ENCODE peak calls at places on chromosomes 1 and 21, in ten cellular contexts. Q is esophagus muscularis mucosa; G is adipocyte; N is PC-9; V is naive thymus-derived CD4-positive, alpha-beta T cell; S is BE2C; R is pancreas; L is left ventricle myocardium inferior; B is uterus; Y is adrenal gland. D is an unnamed sample. For H3K4me1 and H3K27me3, the result is how much of the 10 kb centered on the place peaks cover.

GRCh38 chr21:8997011-8997440 is 1524.4 kb upstream of the TPTE start:
- DNase-seq in B (no peak), S (no peak), L (no peak), Q (no peak), R (no peak), G (no peak), V (no peak), Y (no peak), N (no peak), D (no peak)

GRCh38 chr1:207883660-207884245 is 27.2 kb downstream of the CD34 start:
- DNase-seq in Q (no peak), V (no peak), Y (no peak), S (no peak), L (no peak), N (no peak), B (no peak), G (no peak), R (no peak), D (no peak)

GRCh38 chr1:99010679-99011078 is 6.0 kb upstream of the PLPPR5 start:
- DNase-seq in R (no peak), N (no peak), V (no peak), L (no peak), Q (no peak), B (no peak), G (no peak), S (no peak), Y (no peak), D (no peak)

GRCh38 chr1:2375246-2375922 is 16.0 kb downstream of the MORN1 start:
- DNase-seq in N (no peak), Y (no peak), G (no peak), Q (no peak), B (no peak), V (no peak), L (no peak), S (no peak), R (no peak), D (no peak)

GRCh38 chr1:84433253-84434080 is 35.2 kb downstream of the DNASE2B start:
- DNase-seq in G (peak), V (no peak), B (peak), R (peak), L (no peak), Y (peak), N (peak), S (peak), Q (no peak), D (no peak)

GRCh38 chr1:228358764-228359612 is 47.6 kb downstream of the TRIM11 start:
- DNase-seq in N (no peak), Q (no peak), G (no peak), Y (no peak), S (no peak), B (no peak), V (no peak), L (no peak), R (no peak), D (no peak)

GRCh38 chr1:99265124-99265523 is 832 bp downstream of the PLPPR4 start:
- DNase-seq in N (no peak), Y (no peak), G (no peak), L (no peak), Q (no peak), R (no peak), V (no peak), B (no peak), S (no peak), D (no peak)

GRCh38 chr1:116817582-116818064 is 63.4 kb downstream of the CD2 start:
- DNase-seq in S (peak), G (peak), B (no peak), Q (no peak), R (peak), N (peak), L (no peak), V (peak), Y (peak), D (no peak)

GRCh38 chr1:29506678-29507225 is 270.4 kb downstream of the PTPRU start:
- DNase-seq in Q (no peak), N (no peak), B (no peak), V (no peak), G (no peak), R (no peak), L (no peak), Y (no peak), S (no peak), D (no peak)

GRCh38 chr1:51189421-51190073 is 46.5 kb upstream of the RNF11 start:
- DNase-seq in L (no peak), B (peak), Q (no peak), N (peak), S (peak), Y (peak), G (peak), R (peak), V (no peak), D (no peak)

GRCh38 chr1:90162216-90162615 is 167.3 kb downstream of the ZNF326 start:
- DNase-seq in R (no peak), Y (no peak), N (no peak), Q (no peak), V (no peak), S (no peak), L (no peak), B (no peak), G (no peak), D (no peak)

DNA sequence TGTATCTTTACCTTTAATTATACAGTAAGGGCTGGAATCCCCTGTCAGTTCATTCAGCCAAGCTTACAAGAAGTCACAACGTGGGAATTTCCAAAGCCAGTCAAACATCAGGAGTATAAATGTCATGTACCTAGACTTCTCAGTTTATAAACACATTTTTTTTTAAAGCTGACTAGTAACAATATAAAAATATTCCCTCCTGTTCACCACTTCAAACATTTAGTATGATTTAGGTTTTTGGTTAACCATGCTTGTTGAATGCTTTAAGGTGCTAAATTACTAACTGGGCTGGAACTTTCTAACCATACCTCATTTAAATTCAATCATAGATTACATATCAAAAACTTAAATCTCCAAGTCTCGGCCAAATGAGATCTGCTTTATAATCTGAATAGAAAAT is 44.0 kb downstream of the JAK1 start:
- DNase-seq in Q (no peak), S (no peak), L (no peak), G (no peak), R (no peak), Y (no peak), B (no peak), V (no peak), N (no peak), D (no peak)
- H3K4me1 ChIP-seq in Q (half or more), S (under half), L (half or more), G (half or more), R (half or more), Y (under half), B (under half), V (half or more), N (under half), D (under half)

DNA sequence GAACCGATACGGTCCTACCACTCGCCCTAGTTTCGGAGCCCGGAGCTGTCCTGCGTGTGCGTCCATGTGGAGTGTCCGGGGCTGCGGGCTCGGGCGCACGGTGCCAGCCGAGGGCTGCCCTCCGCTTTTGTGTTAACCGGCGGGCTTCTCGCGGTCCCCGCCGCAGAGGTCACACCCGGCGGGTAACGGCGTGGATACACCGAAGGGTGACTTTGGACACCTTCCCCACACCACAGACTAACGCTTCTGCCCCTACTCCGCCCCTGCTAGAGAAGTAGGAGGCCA is 695 bp upstream of the ATF3 start:
- DNase-seq in R (no peak), N (no peak), V (no peak), Y (no peak), Q (no peak), B (no peak), L (no peak), G (peak), S (no peak), D (no peak)
- H3K27me3 ChIP-seq in R (under half), N (half or more), V (under half), Y (under half), Q (under half), B (under half), L (under half), G (under half), S (under half), D (under half)

GRCh38 chr1:27562021-27562420 is 41.9 kb downstream of the AHDC1 start:
- DNase-seq in S (no peak), R (no peak), Y (no peak), Q (no peak), B (no peak), G (no peak), V (no peak), N (no peak), L (peak), D (no peak)

GRCh38 chr1:27562483-27563406 is 41.2 kb downstream of the AHDC1 start:
- DNase-seq in Q (no peak), L (peak), V (no peak), S (no peak), N (no peak), Y (no peak), B (no peak), R (no peak), G (no peak), D (no peak)

GRCh38 chr1:27559466-27560030 is 44.4 kb downstream of the AHDC1 start:
- DNase-seq in Y (no peak), L (no peak), S (no peak), G (no peak), V (no peak), R (no peak), B (no peak), Q (no peak), N (no peak), D (no peak)

GRCh38 chr1:27561126-27561899 is 42.6 kb downstream of the AHDC1 start:
- DNase-seq in G (peak), S (peak), Y (no peak), L (peak), V (no peak), B (peak), Q (no peak), R (no peak), N (no peak), D (no peak)

GRCh38 chr1:27560271-27561125 is 43.4 kb downstream of the AHDC1 start:
- DNase-seq in Q (no peak), G (no peak), Y (peak), R (no peak), B (no peak), S (no peak), V (no peak), N (no peak), L (peak), D (no peak)
- H3K4me1 ChIP-seq in Q (half or more), G (half or more), Y (half or more), R (under half), B (half or more), S (under half), V (under half), N (under half), L (half or more), D (half or more)

DNA sequence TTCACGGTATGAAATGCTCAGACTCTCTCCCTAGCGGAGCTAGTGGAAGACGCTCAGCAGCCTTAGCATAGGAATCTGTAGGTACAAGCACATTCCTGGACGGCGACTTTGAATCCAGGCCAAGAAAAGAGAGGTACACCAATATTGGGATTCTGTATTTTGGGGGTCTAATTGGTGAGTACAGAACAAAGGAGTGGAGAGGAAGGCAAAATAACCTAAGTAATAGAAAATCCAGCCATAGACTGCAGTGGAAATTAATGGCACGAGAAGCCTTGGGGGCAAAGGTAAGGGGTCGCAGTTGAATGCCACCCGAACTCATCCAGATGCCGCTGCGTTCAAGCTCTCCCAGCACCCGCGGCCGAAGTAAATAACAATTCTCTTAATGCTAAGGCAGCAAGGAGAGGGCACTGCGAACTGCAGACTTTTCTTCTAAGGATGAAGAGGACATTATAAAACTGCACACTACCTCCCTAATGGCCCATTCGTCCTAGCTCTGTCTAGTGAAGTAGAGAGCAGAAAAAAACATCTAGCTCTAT is 17.8 kb upstream of the TBX15 start:
- DNase-seq in V (no peak), G (no peak), B (no peak), L (no peak), S (no peak), N (no peak), Q (no peak), Y (no peak), R (no peak), D (no peak)
- H3K27me3 ChIP-seq in V (under half), G (under half), B (half or more), L (half or more), S (half or more), N (under half), Q (half or more), Y (half or more), R (half or more), D (under half)

GRCh38 chr21:33238565-33239255 is 9.0 kb downstream of the IFNAR2 start:
- DNase-seq in L (no peak), Y (no peak), N (no peak), B (no peak), S (no peak), Q (no peak), R (no peak), G (no peak), V (no peak), D (no peak)

GRCh38 chr21:33236013-33236686 is 6.4 kb downstream of the IFNAR2 start:
- DNase-seq in S (no peak), L (no peak), B (no peak), V (no peak), Y (no peak), Q (no peak), N (no peak), G (no peak), R (no peak), D (no peak)

GRCh38 chr21:33238146-33238545 is 8.4 kb downstream of the IFNAR2 start:
- DNase-seq in R (no peak), Y (no peak), N (no peak), Q (no peak), L (no peak), V (no peak), B (no peak), G (no peak), S (no peak), D (no peak)

GRCh38 chr21:33237446-33237845 is 7.7 kb downstream of the IFNAR2 start:
- DNase-seq in B (no peak), N (no peak), Y (no peak), Q (no peak), V (no peak), R (no peak), G (no peak), S (no peak), L (no peak), D (no peak)

DNA sequence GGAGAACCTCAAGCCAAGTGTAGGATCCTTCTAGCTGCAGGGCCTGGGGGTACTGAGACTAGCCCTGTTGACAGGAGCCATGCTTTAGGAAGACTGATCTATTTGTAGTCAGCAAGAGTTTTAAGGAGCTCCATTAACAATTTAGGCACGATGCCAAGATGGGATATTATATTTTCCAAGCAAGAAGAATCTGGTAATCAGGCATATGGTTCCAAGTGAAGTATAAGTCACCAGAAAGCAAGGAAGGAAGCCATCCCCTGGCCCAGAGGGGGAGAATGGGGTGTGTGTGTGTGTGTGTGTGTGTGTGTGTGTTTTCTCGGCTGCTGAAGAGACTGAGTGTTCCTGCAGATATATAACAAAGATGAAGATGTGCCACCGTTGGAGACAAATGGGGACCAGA is 7.1 kb downstream of the IFNAR2 start:
- DNase-seq in G (no peak), V (no peak), B (no peak), R (no peak), Y (no peak), Q (no peak), N (no peak), L (no peak), S (no peak), D (no peak)
- H3K4me1 ChIP-seq in G (under half), V (half or more), B (under half), R (under half), Y (under half), Q (under half), N (under half), L (half or more), S (under half), D (under half)

GRCh38 chr1:18652791-18653190 is 22.1 kb downstream of the PAX7 start:
- DNase-seq in R (no peak), Y (no peak), N (no peak), G (no peak), S (no peak), Q (no peak), L (no peak), V (no peak), B (no peak), D (no peak)
- H3K27me3 ChIP-seq in R (under half), Y (half or more), N (under half), G (half or more), S (under half), Q (half or more), L (half or more), V (under half), B (under half), D (half or more)

GRCh38 chr1:26278835-26279597 is 870 bp upstream of the SH3BGRL3 start:
- DNase-seq in N (peak), V (peak), Y (peak), L (no peak), R (peak), G (peak), B (peak), Q (no peak), S (no peak), D (no peak)
- H3K4me1 ChIP-seq in N (half or more), V (half or more), Y (under half), L (half or more), R (half or more), G (half or more), B (under half), Q (half or more), S (under half), D (under half)